ENCODE peak calls at places on chromosomes 16 and 17, in seven cellular contexts. Q is H7, F is skeletal muscle cell, S is ovary, U is trophoblast cell, W is IMR-90, L is heart right ventricle. A is an unnamed sample.

GRCh38 chr17:61793565-61793964 is 69.8 kb downstream of the BRIP1 start:
- DNase-seq in Q (no peak), F (no peak), S (no peak), U (no peak), W (no peak), L (no peak), A (no peak)

GRCh38 chr17:4523946-4524345 is 25.3 kb downstream of the SPNS2 start:
- DNase-seq in Q (no peak), F (no peak), S (no peak), U (no peak), W (no peak), L (no peak), A (no peak)

GRCh38 chr16:4754865-4755264 is 12.1 kb downstream of the ZNF500 start:
- DNase-seq in Q (no peak), F (no peak), S (no peak), U (no peak), W (no peak), L (no peak), A (no peak)

GRCh38 chr16:14958323-14958600 is 16.6 kb upstream of the PDXDC1 start:
- DNase-seq in Q (no peak), F (no peak), S (no peak), U (no peak), W (no peak), L (no peak), A (no peak)

GRCh38 chr16:65318138-65318537 is 196.3 kb upstream of the CDH11 start:
- DNase-seq in Q (no peak), F (no peak), S (no peak), U (peak), W (no peak), L (no peak), A (no peak)

GRCh38 chr17:81841866-81842265 is 7.0 kb upstream of the PPP1R27 start:
- DNase-seq in Q (no peak), F (no peak), S (no peak), U (no peak), W (no peak), L (no peak), A (no peak)

GRCh38 chr16:24775455-24775854 is 46.0 kb downstream of the TNRC6A start:
- DNase-seq in Q (no peak), F (peak), S (no peak), U (no peak), W (peak), L (no peak), A (no peak)

GRCh38 chr17:60563743-60564142 is 36.2 kb upstream of the PPM1D start:
- DNase-seq in Q (no peak), F (no peak), S (no peak), U (no peak), W (no peak), L (no peak), A (no peak)

GRCh38 chr17:78665952-78666920 is 89.0 kb upstream of the DNAH17 start:
- DNase-seq in Q (no peak), F (no peak), S (no peak), U (peak), W (no peak), L (no peak), A (no peak)

GRCh38 chr17:31216053-31216751 is 80.8 kb downstream of the OMG start:
- DNase-seq in Q (peak), F (peak), S (no peak), U (peak), W (peak), L (no peak), A (peak)

GRCh38 chr16:56298948-56299602 is 107.8 kb downstream of the GNAO1 start:
- DNase-seq in Q (no peak), F (no peak), S (no peak), U (no peak), W (no peak), L (no peak), A (no peak)

GRCh38 chr16:166375-167116 is 768 bp downstream of the HBM start:
- DNase-seq in Q (peak), F (no peak), S (no peak), U (no peak), W (no peak), L (no peak), A (no peak)

GRCh38 chr17:65627892-65628622 is 66.6 kb upstream of the AXIN2 start:
- DNase-seq in Q (no peak), F (peak), S (peak), U (peak), W (peak), L (no peak), A (peak)

GRCh38 chr16:8877894-8878522 is 4.1 kb upstream of the LITAFD start:
- DNase-seq in Q (peak), F (no peak), S (no peak), U (peak), W (no peak), L (no peak), A (no peak)

GRCh38 chr17:48588519-48588918 is 1.5 kb downstream of the HOXB3 start:
- DNase-seq in Q (no peak), F (no peak), S (no peak), U (no peak), W (peak), L (no peak), A (no peak)

GRCh38 chr17:63751806-63752205 is 10.2 kb upstream of the STRADA start:
- DNase-seq in Q (no peak), F (no peak), S (no peak), U (no peak), W (no peak), L (no peak), A (no peak)

GRCh38 chr17:80421381-80422090 is 6.6 kb downstream of the ENDOV start:
- DNase-seq in Q (peak), F (no peak), S (peak), U (peak), W (no peak), L (no peak), A (no peak)

GRCh38 chr17:48026503-48027321 is 10.9 kb downstream of the COPZ2 start:
- DNase-seq in Q (peak), F (peak), S (peak), U (peak), W (peak), L (peak), A (peak)

GRCh38 chr17:7673239-7673638 is 14.1 kb downstream of the TP53 start:
- DNase-seq in Q (peak), F (no peak), S (no peak), U (no peak), W (no peak), L (no peak), A (no peak)

GRCh38 chr17:65576939-65577338 is 15.5 kb upstream of the AXIN2 start:
- DNase-seq in Q (peak), F (no peak), S (no peak), U (no peak), W (no peak), L (no peak), A (no peak)

GRCh38 chr17:16915752-16916556 is 56.0 kb downstream of the TNFRSF13B start:
- DNase-seq in Q (peak), F (no peak), S (no peak), U (peak), W (peak), L (peak), A (no peak)

GRCh38 chr16:56094231-56094630 is 97.1 kb upstream of the GNAO1 start:
- DNase-seq in Q (no peak), F (no peak), S (no peak), U (no peak), W (no peak), L (no peak), A (no peak)

GRCh38 chr16:54647731-54648221 is 282.9 kb upstream of the IRX5 start:
- DNase-seq in Q (no peak), F (peak), S (no peak), U (no peak), W (no peak), L (no peak), A (peak)

GRCh38 chr17:10082795-10083194 is 115.6 kb downstream of the GAS7 start:
- DNase-seq in Q (no peak), F (no peak), S (no peak), U (no peak), W (no peak), L (no peak), A (no peak)

GRCh38 chr17:80750263-80750662 is 205.6 kb downstream of the RPTOR start:
- DNase-seq in Q (peak), F (no peak), S (no peak), U (no peak), W (no peak), L (no peak), A (no peak)

GRCh38 chr16:4420703-4421102 is 4.3 kb upstream of the CORO7 start:
- DNase-seq in Q (no peak), F (no peak), S (no peak), U (no peak), W (no peak), L (no peak), A (no peak)

GRCh38 chr16:50394215-50394802 is 25.5 kb upstream of the BRD7 start:
- DNase-seq in Q (no peak), F (no peak), S (no peak), U (no peak), W (no peak), L (no peak), A (no peak)

GRCh38 chr16:54287758-54288591 is 1.4 kb upstream of the IRX3 start:
- DNase-seq in Q (peak), F (no peak), S (peak), U (no peak), W (no peak), L (no peak), A (no peak)

GRCh38 chr17:10099051-10099571 is 99.3 kb downstream of the GAS7 start:
- DNase-seq in Q (no peak), F (peak), S (no peak), U (no peak), W (peak), L (no peak), A (peak)

GRCh38 chr16:50428116-50428515 is 59.3 kb upstream of the BRD7 start:
- DNase-seq in Q (no peak), F (no peak), S (no peak), U (no peak), W (no peak), L (no peak), A (no peak)

GRCh38 chr17:44095388-44095646 is 24.8 kb downstream of the G6PC3 start:
- DNase-seq in Q (no peak), F (no peak), S (no peak), U (no peak), W (no peak), L (no peak), A (no peak)

GRCh38 chr16:80583466-80583865 is 42.7 kb downstream of the DYNLRB2 start:
- DNase-seq in Q (no peak), F (peak), S (no peak), U (peak), W (peak), L (no peak), A (peak)

GRCh38 chr16:74999208-74999682 is 421 bp downstream of the ZNRF1 start:
- DNase-seq in Q (no peak), F (no peak), S (peak), U (no peak), W (no peak), L (peak), A (no peak)

GRCh38 chr16:4314532-4315184 is 1.2 kb upstream of the GLIS2 start:
- DNase-seq in Q (peak), F (no peak), S (peak), U (peak), W (peak), L (no peak), A (peak)

GRCh38 chr16:55444754-55445485 is 34.1 kb upstream of the MMP2 start:
- DNase-seq in Q (no peak), F (no peak), S (no peak), U (peak), W (no peak), L (peak), A (no peak)

GRCh38 chr17:6366144-6366755 is 68.7 kb downstream of the AIPL1 start:
- DNase-seq in Q (peak), F (no peak), S (no peak), U (no peak), W (peak), L (no peak), A (peak)

GRCh38 chr16:2838928-2839327 is 8.8 kb downstream of the ZG16B start:
- DNase-seq in Q (peak), F (peak), S (no peak), U (peak), W (peak), L (peak), A (peak)

DNA sequence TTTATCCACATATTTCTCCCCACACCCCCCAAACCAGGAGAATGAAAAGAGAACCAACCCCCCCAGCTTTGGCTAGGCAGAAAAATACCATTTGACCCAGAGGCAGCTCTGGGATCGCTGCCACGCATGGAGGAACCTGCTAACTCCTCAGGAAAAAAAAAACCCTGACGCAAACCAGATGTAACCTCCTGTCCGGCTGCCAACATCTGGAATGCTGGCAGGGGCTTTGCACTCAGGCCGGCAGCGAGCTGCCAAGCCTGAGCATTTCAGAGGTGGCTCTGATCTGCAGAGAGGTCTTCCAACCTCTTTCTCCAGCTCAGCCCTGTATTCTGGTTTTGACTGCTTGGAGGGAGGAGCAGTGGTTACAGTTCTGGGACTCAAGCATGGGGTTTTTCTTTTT is 8.2 kb downstream of the IGFBP4 start:
- DNase-seq in Q (no peak), F (peak), S (peak), U (no peak), W (peak), L (peak), A (peak)
- H3K4me3 ChIP-seq in Q (no peak), F (no peak), S (no peak), U (no peak), W (no peak), L (no peak), A (no peak)

GRCh38 chr17:42050360-42051012 is at the start of gene C17orf113:
- DNase-seq in Q (peak), F (no peak), S (peak), U (no peak), W (no peak), L (peak), A (no peak)

GRCh38 chr17:42051645-42052044 is 1.2 kb upstream of the C17orf113 start:
- DNase-seq in Q (no peak), F (no peak), S (no peak), U (no peak), W (no peak), L (no peak), A (no peak)

GRCh38 chr17:42052478-42052877 is 2.1 kb upstream of the C17orf113 start:
- DNase-seq in Q (no peak), F (no peak), S (no peak), U (no peak), W (no peak), L (no peak), A (no peak)

GRCh38 chr17:42049834-42050359 is 504 bp downstream of the C17orf113 start:
- DNase-seq in Q (no peak), F (no peak), S (no peak), U (no peak), W (no peak), L (no peak), A (no peak)

DNA sequence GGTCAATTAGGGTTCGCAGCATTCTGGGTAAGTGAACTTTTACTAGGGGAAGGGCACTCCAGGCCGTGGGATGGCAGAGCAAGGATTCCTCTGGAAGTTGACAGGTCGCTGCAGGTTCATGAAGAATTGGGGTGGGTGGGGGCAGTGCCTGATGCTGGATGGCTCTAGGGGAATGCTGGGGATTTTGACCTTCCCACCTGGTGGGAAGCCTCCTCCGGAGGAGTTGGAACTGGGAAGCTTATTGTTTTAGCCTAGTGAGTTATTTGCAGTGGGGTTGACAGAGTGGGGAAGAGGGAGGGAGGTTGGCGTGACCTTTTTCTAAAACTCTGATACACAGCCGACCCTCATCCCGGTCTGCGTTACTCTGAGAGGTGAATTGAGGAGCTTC is 606 bp upstream of the C17orf113 start:
- DNase-seq in Q (no peak), F (no peak), S (no peak), U (no peak), W (no peak), L (no peak), A (no peak)
- H3K4me3 ChIP-seq in Q (peak), F (no peak), S (peak), U (no peak), W (no peak), L (peak), A (no peak)

DNA sequence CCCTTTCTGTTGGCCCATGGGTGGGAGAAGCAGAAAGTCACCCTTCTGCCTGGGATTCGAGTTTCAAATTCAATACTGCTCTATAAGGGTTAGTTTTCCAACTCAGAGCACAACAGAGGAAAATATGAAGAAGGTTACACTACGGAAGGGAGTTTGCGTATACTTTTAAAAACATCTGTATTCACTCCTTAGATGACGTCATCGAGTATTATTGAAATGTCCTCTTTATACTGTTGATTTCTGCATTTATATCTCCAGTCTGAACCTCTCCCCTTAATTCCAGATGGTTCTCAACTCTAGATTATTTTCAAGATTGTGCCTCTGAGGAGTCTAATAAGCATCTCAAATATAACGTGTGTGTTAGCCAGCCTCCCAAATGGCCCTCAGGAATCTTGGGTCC is 249.1 kb downstream of the MAP2K4 start:
- DNase-seq in Q (no peak), F (no peak), S (no peak), U (no peak), W (no peak), L (no peak), A (no peak)
- H3K4me3 ChIP-seq in Q (no peak), F (no peak), S (no peak), U (no peak), W (no peak), L (no peak), A (no peak)

GRCh38 chr16:19166500-19166899 is 1.5 kb upstream of the SYT17 start:
- DNase-seq in Q (no peak), F (no peak), S (no peak), U (no peak), W (no peak), L (no peak), A (no peak)

GRCh38 chr16:19162085-19162484 is 6.0 kb upstream of the SYT17 start:
- DNase-seq in Q (no peak), F (no peak), S (no peak), U (no peak), W (peak), L (no peak), A (no peak)

GRCh38 chr16:19164285-19164684 is 3.8 kb upstream of the SYT17 start:
- DNase-seq in Q (no peak), F (no peak), S (no peak), U (no peak), W (no peak), L (no peak), A (no peak)

GRCh38 chr16:19165101-19165500 is 2.9 kb upstream of the SYT17 start:
- DNase-seq in Q (no peak), F (no peak), S (no peak), U (peak), W (no peak), L (no peak), A (peak)

DNA sequence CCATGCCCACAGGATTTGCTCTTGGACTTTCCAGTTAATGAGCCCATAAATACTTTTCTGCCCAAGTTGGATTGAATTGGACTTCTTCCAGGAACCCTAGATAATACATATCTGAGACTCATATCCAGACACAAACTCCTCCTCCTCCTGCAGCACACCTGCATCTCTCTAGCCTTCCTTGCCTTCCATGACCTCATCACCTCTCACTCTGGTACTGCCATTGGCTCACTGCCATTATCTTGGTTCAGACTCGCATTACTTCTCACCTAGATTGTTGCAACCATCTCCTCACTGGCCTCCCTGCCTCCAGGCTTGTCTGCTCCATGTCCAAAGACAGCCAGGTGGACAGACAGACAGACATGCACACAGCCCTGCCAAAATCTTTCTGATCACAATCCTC is 4.8 kb upstream of the SYT17 start:
- DNase-seq in Q (no peak), F (no peak), S (no peak), U (no peak), W (no peak), L (no peak), A (no peak)
- H3K4me3 ChIP-seq in Q (no peak), F (no peak), S (no peak), U (no peak), W (no peak), L (no peak), A (no peak)

DNA sequence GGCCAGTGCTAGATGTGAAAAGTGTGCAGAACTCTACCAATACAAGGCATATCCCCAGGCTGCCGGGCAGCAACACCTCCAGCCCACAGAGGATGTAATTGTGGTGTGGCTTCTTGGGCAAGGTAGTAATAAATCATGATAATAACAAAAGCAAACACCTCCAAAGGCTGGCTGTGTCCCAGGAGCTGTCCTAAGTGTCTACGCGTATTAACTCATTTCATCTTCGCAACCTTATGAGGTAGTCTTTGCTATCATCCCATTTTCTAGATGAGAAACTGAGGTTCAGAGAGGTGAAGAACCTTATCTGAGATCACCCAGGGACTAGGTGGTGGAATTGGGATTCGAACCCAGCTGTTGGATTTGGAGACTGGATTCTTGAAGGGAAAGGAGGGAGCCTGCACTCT is 5.3 kb downstream of the PDK2 start:
- DNase-seq in Q (no peak), F (no peak), S (no peak), U (no peak), W (no peak), L (no peak), A (no peak)
- H3K4me3 ChIP-seq in Q (no peak), F (no peak), S (no peak), U (no peak), W (no peak), L (no peak), A (no peak)

GRCh38 chr16:11671676-11672075 is 3.4 kb downstream of the SNN start:
- DNase-seq in Q (peak), F (no peak), S (no peak), U (no peak), W (no peak), L (no peak), A (no peak)
- H3K4me3 ChIP-seq in Q (no peak), F (no peak), S (no peak), U (no peak), W (no peak), L (no peak), A (no peak)

DNA sequence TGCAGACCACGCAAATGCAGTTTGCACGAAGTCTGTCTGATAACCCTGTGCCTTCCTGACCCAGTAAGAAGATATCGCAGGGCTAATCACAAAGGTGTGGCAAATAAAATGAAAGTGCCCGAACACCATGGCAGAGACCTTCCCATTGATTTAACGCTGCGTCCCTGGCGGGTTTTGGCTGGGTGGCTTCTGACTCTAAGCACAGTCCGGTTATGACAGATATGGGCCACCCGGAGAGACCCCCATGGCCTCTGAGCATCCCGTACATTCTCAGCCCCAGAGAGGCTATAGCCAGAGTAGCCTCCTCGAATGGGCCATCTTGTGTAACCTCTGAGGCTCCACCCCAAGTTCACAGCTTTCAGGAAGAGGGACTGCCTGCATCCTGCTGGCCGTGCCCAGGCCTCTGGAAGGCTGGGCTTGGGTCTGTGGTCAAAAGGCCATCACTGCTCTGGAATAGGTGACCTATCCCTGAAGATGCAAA is 5.5 kb downstream of the FOXC2 start:
- DNase-seq in Q (no peak), F (no peak), S (no peak), U (no peak), W (no peak), L (no peak), A (no peak)
- H3K4me3 ChIP-seq in Q (no peak), F (peak), S (no peak), U (no peak), W (no peak), L (no peak), A (peak)

A was measured in astrocyte.